ENCODE peak calls at places on chromosomes 2 and 18, in seven cellular contexts. G is BJ; N is foreskin melanocyte; O is activated CD4-positive, CD25-positive, alpha-beta regulatory T cell; T is GM20000; Q is esophagus muscularis mucosa; E is effector CD4-positive, alpha-beta T cell. K is an unnamed sample.
A peak's percentile ranks its signal among the peaks of the same experiment; 100 is the strongest.

GRCh38 chr18:498901-499300 is 1.6 kb downstream of the COLEC12 start:
- DNase-seq in E (no peak), O (no peak), G (no peak), N (no peak), Q (no peak), T (no peak), K (no peak)

GRCh38 chr2:42224422-42225067 is 55.4 kb downstream of the EML4 start:
- DNase-seq in O (no peak), N (no peak), T (no peak), E (no peak), G (no peak), Q (no peak), K (no peak)

GRCh38 chr2:141782574-141782973 is 348.2 kb downstream of the LRP1B start:
- DNase-seq in G (no peak), E (no peak), N (no peak), T (no peak), O (no peak), Q (no peak), K (no peak)

GRCh38 chr2:233803994-233804393 is 25.9 kb downstream of the MROH2A start:
- DNase-seq in Q (peak; percentile 90), O (no peak), E (no peak), T (no peak), G (no peak), N (no peak), K (no peak)

GRCh38 chr2:113220970-113221708 is 47.4 kb downstream of the PSD4 start:
- DNase-seq in G (no peak), Q (no peak), N (no peak), O (no peak), E (no peak), T (no peak), K (no peak)

GRCh38 chr2:159879061-159879604 is 81.1 kb upstream of the CD302 start:
- DNase-seq in O (no peak), T (peak; percentile 53), Q (no peak), E (no peak), N (no peak), G (peak; percentile 22), K (no peak)

GRCh38 chr2:71888741-71889445 is 258.8 kb downstream of the CYP26B1 start:
- DNase-seq in N (no peak), Q (peak; percentile 57), T (no peak), E (no peak), O (no peak), G (no peak), K (no peak)

GRCh38 chr2:227862227-227862740 is 9.1 kb upstream of the DAW1 start:
- DNase-seq in E (no peak), N (peak; percentile 32), G (no peak), T (peak; percentile 68), Q (no peak), O (peak; percentile 6), K (no peak)

GRCh38 chr2:61763605-61764034 is 90.2 kb downstream of the FAM161A start:
- DNase-seq in N (peak; percentile 88), G (peak; percentile 25), E (no peak), Q (peak; percentile 92), T (peak; percentile 26), O (peak; percentile 31), K (peak; percentile 79)

GRCh38 chr2:112311932-112312331 is 36.5 kb downstream of the ZC3H6 start:
- DNase-seq in Q (no peak), N (no peak), G (no peak), T (no peak), E (no peak), O (no peak), K (no peak)

GRCh38 chr2:128577141-128577930 is 258.7 kb upstream of the HS6ST1 start:
- DNase-seq in N (no peak), O (no peak), G (no peak), Q (peak; percentile 79), E (no peak), T (no peak), K (no peak)

GRCh38 chr2:182763311-182763912 is 47.4 kb downstream of the DNAJC10 start:
- DNase-seq in T (peak; percentile 5), Q (no peak), O (no peak), E (no peak), G (no peak), N (peak; percentile 18), K (no peak)

GRCh38 chr2:126769118-126769517 is 113.2 kb downstream of the GYPC start:
- DNase-seq in O (no peak), T (no peak), G (no peak), E (no peak), N (no peak), Q (no peak), K (no peak)

GRCh38 chr2:40179801-40180200 is 272.1 kb downstream of the SLC8A1 start:
- DNase-seq in O (no peak), T (no peak), Q (no peak), E (no peak), G (no peak), N (no peak), K (no peak)

GRCh38 chr2:71277536-71278103 is 50.7 kb upstream of the PAIP2B start:
- DNase-seq in T (peak; percentile 52), E (peak; percentile 7), G (no peak), O (peak; percentile 8), Q (no peak), N (peak; percentile 43), K (no peak)

GRCh38 chr2:149388120-149388816 is 57.9 kb downstream of the LYPD6 start:
- DNase-seq in E (no peak), T (no peak), G (no peak), N (no peak), O (no peak), Q (no peak), K (no peak)

GRCh38 chr2:138121769-138122661 is 157.7 kb downstream of the HNMT start:
- DNase-seq in O (no peak), N (no peak), T (peak; percentile 18), G (no peak), Q (no peak), E (no peak), K (no peak)

GRCh38 chr2:219428469-219428868 is 6.2 kb upstream of the SPEG start:
- DNase-seq in N (no peak), T (no peak), E (no peak), O (no peak), Q (no peak), G (no peak), K (no peak)

GRCh38 chr2:166112193-166112605 is 15.6 kb downstream of the SCN1A start:
- DNase-seq in O (no peak), G (no peak), N (no peak), Q (no peak), T (no peak), E (no peak), K (no peak)

GRCh38 chr2:109638807-109639206 is 24.6 kb downstream of the SOWAHC start:
- DNase-seq in E (no peak), O (no peak), T (no peak), G (no peak), N (no peak), Q (no peak), K (no peak)

GRCh38 chr2:11722249-11723060 is 24.0 kb upstream of the LPIN1 start:
- DNase-seq in T (no peak), G (no peak), E (no peak), N (no peak), Q (no peak), O (no peak), K (no peak)

GRCh38 chr2:69798909-69799526 is 30.4 kb upstream of the GMCL1 start:
- DNase-seq in G (no peak), T (peak; percentile 18), E (no peak), O (no peak), N (no peak), Q (peak; percentile 80), K (no peak)

GRCh38 chr2:8867363-8867762 is 29.9 kb upstream of the KIDINS220 start:
- DNase-seq in N (no peak), G (no peak), O (no peak), Q (no peak), E (no peak), T (no peak), K (no peak)

GRCh38 chr2:143489135-143489534 is 359.9 kb downstream of the ARHGAP15 start:
- DNase-seq in O (no peak), Q (no peak), E (no peak), N (peak; percentile 33), G (peak; percentile 43), T (no peak), K (no peak)

GRCh38 chr2:33033524-33034150 is 86.9 kb downstream of the LTBP1 start:
- DNase-seq in O (no peak), Q (no peak), N (peak; percentile 38), G (no peak), T (no peak), E (no peak), K (peak; percentile 42)

GRCh38 chr2:223901311-223901710 is 43.8 kb downstream of the WDFY1 start:
- DNase-seq in T (no peak), N (no peak), G (no peak), E (no peak), O (no peak), Q (no peak), K (no peak)

GRCh38 chr2:232200195-232200594 is 178.4 kb upstream of the ALPP start:
- DNase-seq in Q (no peak), T (no peak), O (no peak), G (no peak), N (peak; percentile 32), E (no peak), K (no peak)

GRCh38 chr2:206217162-206217561 is 57.3 kb upstream of the ZDBF2 start:
- DNase-seq in T (no peak), G (no peak), N (peak; percentile 74), Q (no peak), E (no peak), O (no peak), K (no peak)

GRCh38 chr2:223735035-223735640 is 102.2 kb downstream of the AP1S3 start:
- DNase-seq in N (no peak), O (no peak), Q (no peak), G (no peak), T (no peak), E (no peak), K (no peak)

GRCh38 chr2:37639631-37640030 is 31.8 kb downstream of the CDC42EP3 start:
- DNase-seq in Q (no peak), G (no peak), T (no peak), E (no peak), N (peak; percentile 93), O (no peak), K (no peak)

GRCh38 chr2:160214461-160215055 is 14.5 kb upstream of the ITGB6 start:
- DNase-seq in T (no peak), Q (peak; percentile 84), G (peak; percentile 67), O (no peak), N (peak; percentile 94), E (no peak), K (peak; percentile 40)

GRCh38 chr2:36748166-36748565 is 51.7 kb downstream of the VIT start:
- DNase-seq in Q (no peak), O (no peak), E (no peak), N (no peak), G (no peak), T (no peak), K (no peak)

GRCh38 chr2:8669157-8669852 is 12.6 kb upstream of the ID2 start:
- DNase-seq in Q (no peak), E (no peak), O (no peak), G (no peak), N (peak; percentile 97), T (no peak), K (no peak)

GRCh38 chr2:173588931-173589369 is 234.3 kb downstream of the CDCA7 start:
- DNase-seq in E (no peak), O (no peak), N (no peak), G (no peak), T (no peak), Q (no peak), K (no peak)

GRCh38 chr18:51151568-51152511 is 45.6 kb downstream of the MEX3C start:
- DNase-seq in G (no peak), Q (peak; percentile 78), E (peak; percentile 50), T (peak; percentile 53), N (no peak), O (peak; percentile 61), K (no peak)

GRCh38 chr2:26562811-26563645 is 78.1 kb downstream of the CIB4 start:
- DNase-seq in E (no peak), Q (no peak), G (no peak), O (no peak), T (no peak), N (peak; percentile 77), K (no peak)

GRCh38 chr2:234261736-234262135 is 211.2 kb downstream of the SPP2 start:
- DNase-seq in T (no peak), G (no peak), E (no peak), Q (no peak), N (no peak), O (no peak), K (no peak)

K was measured in uterus.